ENCODE peak calls at places on chromosome X, in eight cellular contexts. R, F, G, P, E, L, A and N are unnamed samples.

GRCh38 chrX:154376768-154377167 is 2.3 kb upstream of the EMD start:
- DNase-seq in R (no peak), F (no peak), G (peak; percentile 44), P (no peak), E (peak; percentile 47), L (no peak), A (no peak), N (no peak)

GRCh38 chrX:140467211-140467610 is 37.7 kb downstream of the SOX3 start:
- DNase-seq in R (no peak), F (no peak), G (no peak), P (no peak), E (no peak), L (no peak), A (no peak), N (peak; percentile 55)

GRCh38 chrX:28625223-28625622 is 38.0 kb downstream of the IL1RAPL1 start:
- DNase-seq in R (no peak), F (no peak), G (no peak), P (no peak), E (no peak), L (no peak), A (no peak), N (no peak)

GRCh38 chrX:71454222-71454621 is 78.7 kb upstream of the OGT start:
- DNase-seq in R (no peak), F (no peak), G (peak; percentile 9), P (no peak), E (peak; percentile 23), L (no peak), A (no peak), N (no peak)

GRCh38 chrX:87583679-87584078 is 66.1 kb downstream of the KLHL4 start:
- DNase-seq in R (no peak), F (no peak), G (peak; percentile 40), P (peak; percentile 33), E (peak; percentile 36), L (no peak), A (no peak), N (no peak)

GRCh38 chrX:69503835-69504625 is at the start of gene NALF2:
- DNase-seq in R (no peak), F (no peak), G (peak; percentile 70), P (peak; percentile 12), E (peak; percentile 67), L (no peak), A (no peak), N (no peak)

GRCh38 chrX:67290489-67291220 is 253.2 kb upstream of the AR start:
- DNase-seq in R (no peak), F (no peak), G (no peak), P (no peak), E (no peak), L (no peak), A (no peak), N (no peak)

GRCh38 chrX:11781734-11782370 is 23.8 kb downstream of the MSL3 start:
- DNase-seq in R (no peak), F (no peak), G (no peak), P (no peak), E (no peak), L (no peak), A (no peak), N (no peak)

GRCh38 chrX:17024896-17025295 is 78.4 kb downstream of the REPS2 start:
- DNase-seq in R (no peak), F (no peak), G (no peak), P (peak; percentile 12), E (peak; percentile 27), L (no peak), A (no peak), N (no peak)

GRCh38 chrX:70168238-70169188 is 8.8 kb upstream of the DGAT2L6 start:
- DNase-seq in R (no peak), F (peak; percentile 43), G (peak; percentile 70), P (peak; percentile 34), E (peak; percentile 75), L (no peak), A (no peak), N (peak; percentile 16)

GRCh38 chrX:153456704-153457103 is 10.8 kb upstream of the TREX2 start:
- DNase-seq in R (no peak), F (no peak), G (no peak), P (no peak), E (no peak), L (no peak), A (no peak), N (no peak)

GRCh38 chrX:137025930-137026329 is 7.9 kb downstream of the GPR101 start:
- DNase-seq in R (no peak), F (no peak), G (no peak), P (no peak), E (no peak), L (no peak), A (no peak), N (no peak)

GRCh38 chrX:113048480-113048879 is 207.8 kb upstream of the AMOT start:
- DNase-seq in R (no peak), F (no peak), G (no peak), P (no peak), E (no peak), L (no peak), A (no peak), N (no peak)

GRCh38 chrX:24395775-24396174 is 35.3 kb downstream of the SUPT20HL1 start:
- DNase-seq in R (no peak), F (peak; percentile 47), G (peak; percentile 82), P (peak; percentile 67), E (peak; percentile 82), L (peak; percentile 33), A (no peak), N (peak; percentile 68)

GRCh38 chrX:1743105-1743504 is 128.2 kb downstream of the ASMT start:
- DNase-seq in R (no peak), F (no peak), G (no peak), P (no peak), E (no peak), L (no peak), A (no peak), N (no peak)

GRCh38 chrX:10190367-10190766 is 33.6 kb downstream of the CLCN4 start:
- DNase-seq in R (no peak), F (peak; percentile 55), G (peak; percentile 85), P (peak; percentile 72), E (peak; percentile 84), L (no peak), A (no peak), N (peak; percentile 64)

GRCh38 chrX:129876734-129877395 is 29.1 kb upstream of the UTP14A start:
- DNase-seq in R (no peak), F (no peak), G (peak; percentile 48), P (peak; percentile 2), E (peak; percentile 27), L (no peak), A (no peak), N (peak; percentile 64)

GRCh38 chrX:73267979-73268378 is 53.3 kb upstream of the NAP1L2 start:
- DNase-seq in R (no peak), F (no peak), G (no peak), P (no peak), E (no peak), L (no peak), A (no peak), N (no peak)
- H3K4me3 ChIP-seq in R (no peak overlapping the region), F (no peak overlapping the region), G (no peak overlapping the region), P (no peak overlapping the region), E (no peak overlapping the region), L (no peak overlapping the region), A (no peak overlapping the region), N (no peak overlapping the region)

GRCh38 chrX:12895856-12896255 is 10.6 kb upstream of the TLR8 start:
- DNase-seq in R (no peak), F (no peak), G (peak; percentile 55), P (no peak), E (peak; percentile 48), L (no peak), A (no peak), N (no peak)

GRCh38 chrX:12891915-12892506 is 14.4 kb upstream of the TLR8 start:
- DNase-seq in R (no peak), F (no peak), G (no peak), P (no peak), E (no peak), L (no peak), A (no peak), N (no peak)

GRCh38 chrX:12891167-12891566 is 15.3 kb upstream of the TLR8 start:
- DNase-seq in R (no peak), F (no peak), G (no peak), P (no peak), E (no peak), L (no peak), A (no peak), N (no peak)

GRCh38 chrX:12896935-12897334 is 9.5 kb upstream of the TLR8 start:
- DNase-seq in R (no peak), F (no peak), G (no peak), P (no peak), E (no peak), L (no peak), A (no peak), N (no peak)

GRCh38 chrX:12894074-12894691 is 12.2 kb upstream of the TLR8 start:
- DNase-seq in R (peak; percentile 79), F (peak; percentile 1), G (peak; percentile 20), P (peak; percentile 45), E (peak; percentile 38), L (no peak), A (no peak), N (no peak)
- TF ChIP-seq CTCF in R (peak; percentile 26), F (peak; percentile 71), G (peak; percentile 65), P (peak; percentile 65), E (peak; percentile 66), L (no peak), A (peak; percentile 17), N (peak; percentile 58)

GRCh38 chrX:40092808-40093435 is 4.8 kb downstream of the BCOR start:
- DNase-seq in R (no peak), F (no peak), G (no peak), P (no peak), E (no peak), L (no peak), A (no peak), N (no peak)
- H3K4me3 ChIP-seq in R (no peak overlapping the region), F (no peak overlapping the region), G (no peak overlapping the region), P (peak overlapping the region; percentile 7), E (no peak overlapping the region), L (no peak overlapping the region), A (no peak overlapping the region), N (no peak overlapping the region)

GRCh38 chrX:19760841-19761512 is 126.4 kb downstream of the SH3KBP1 start:
- DNase-seq in R (no peak), F (no peak), G (no peak), P (no peak), E (no peak), L (no peak), A (no peak), N (no peak)

GRCh38 chrX:19756577-19757131 is 130.7 kb downstream of the SH3KBP1 start:
- DNase-seq in R (no peak), F (no peak), G (no peak), P (no peak), E (no peak), L (no peak), A (no peak), N (no peak)

GRCh38 chrX:19760345-19760744 is 127.1 kb downstream of the SH3KBP1 start:
- DNase-seq in R (no peak), F (no peak), G (no peak), P (no peak), E (no peak), L (no peak), A (no peak), N (no peak)

GRCh38 chrX:19761554-19762295 is 125.7 kb downstream of the SH3KBP1 start:
- DNase-seq in R (no peak), F (no peak), G (no peak), P (no peak), E (no peak), L (no peak), A (no peak), N (no peak)

DNA sequence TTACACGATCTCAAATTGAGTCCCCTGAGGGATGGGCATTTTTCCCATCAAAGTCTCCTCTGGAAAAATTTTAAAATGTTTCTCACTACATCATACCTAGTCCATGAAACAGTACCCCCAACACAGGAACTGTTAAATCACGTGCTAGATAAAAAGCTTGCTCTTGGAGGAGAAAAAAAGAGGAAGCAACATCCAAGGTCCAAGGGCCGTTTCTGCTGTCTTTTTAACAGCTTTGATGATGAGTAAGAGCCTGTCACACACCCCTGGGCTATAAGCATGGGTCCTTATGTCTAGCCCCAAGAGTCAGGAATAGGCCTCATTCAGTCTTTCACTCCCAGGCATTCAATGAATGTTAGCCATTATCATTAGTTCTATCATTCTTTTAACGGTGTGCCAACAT is 128.9 kb downstream of the SH3KBP1 start:
- DNase-seq in R (no peak), F (no peak), G (no peak), P (peak; percentile 89), E (no peak), L (no peak), A (no peak), N (no peak)
- TF ChIP-seq CTCF in R (no peak), F (no peak), G (no peak), P (no peak), E (no peak), L (no peak), A (no peak), N (no peak)